ENCODE peak calls at places on chromosomes 16 and 17, in seven cellular contexts. S is heart right ventricle, F is lower lobe of right lung, L is adrenal gland, H is B cell, K is thoracic aorta, Y is fibroblast of lung. M is an unnamed sample.
A peak's percentile ranks its signal among the peaks of the same experiment; 100 is the strongest.

GRCh38 chr16:55232822-55233221 is 91.2 kb upstream of the IRX6 start:
- DNase-seq in S (no peak), F (no peak), L (no peak), H (no peak), K (no peak), Y (no peak), M (no peak)

GRCh38 chr17:19753049-19753444 is 4.9 kb upstream of the ALDH3A1 start:
- DNase-seq in S (peak; percentile 64), F (peak; percentile 86), L (peak; percentile 81), H (no peak), K (peak; percentile 62), Y (peak; percentile 55), M (peak; percentile 96)

GRCh38 chr17:76241776-76242175 is 1.5 kb upstream of the RNF157 start:
- DNase-seq in S (no peak), F (no peak), L (no peak), H (no peak), K (no peak), Y (no peak), M (no peak)

GRCh38 chr16:72832640-72833039 is 215.3 kb downstream of the ZFHX3 start:
- DNase-seq in S (peak; percentile 86), F (peak; percentile 82), L (peak; percentile 91), H (peak; percentile 67), K (no peak), Y (peak; percentile 73), M (no peak)

GRCh38 chr17:83106913-83107655 is 27.7 kb downstream of the METRNL start:
- DNase-seq in S (no peak), F (no peak), L (no peak), H (no peak), K (no peak), Y (peak; percentile 21), M (no peak)

GRCh38 chr17:64083571-64084085 is 46.3 kb downstream of the ERN1 start:
- DNase-seq in S (no peak), F (no peak), L (no peak), H (no peak), K (no peak), Y (no peak), M (no peak)

GRCh38 chr17:45826919-45827628 is 17.6 kb upstream of the SPPL2C start:
- DNase-seq in S (no peak), F (no peak), L (no peak), H (no peak), K (no peak), Y (no peak), M (no peak)

GRCh38 chr17:50095626-50096037 is 481 bp downstream of the PDK2 start:
- DNase-seq in S (no peak), F (no peak), L (no peak), H (no peak), K (no peak), Y (peak; percentile 28), M (no peak)

GRCh38 chr17:54117452-54117851 is 294.7 kb downstream of the KIF2B start:
- DNase-seq in S (no peak), F (no peak), L (no peak), H (no peak), K (no peak), Y (no peak), M (no peak)

GRCh38 chr17:44308320-44308818 is at the start of gene RUNDC3A:
- DNase-seq in S (peak; percentile 89), F (peak; percentile 85), L (peak; percentile 95), H (peak; percentile 75), K (peak; percentile 30), Y (peak; percentile 75), M (no peak)

GRCh38 chr17:5555254-5555653 is 29.1 kb downstream of the NLRP1 start:
- DNase-seq in S (no peak), F (no peak), L (no peak), H (no peak), K (no peak), Y (peak; percentile 33), M (no peak)

GRCh38 chr17:75891605-75892555 is 4.9 kb downstream of the TRIM65 start:
- DNase-seq in S (no peak), F (no peak), L (no peak), H (no peak), K (no peak), Y (no peak), M (no peak)

GRCh38 chr17:33137411-33137810 is 145.8 kb downstream of the SPACA3 start:
- DNase-seq in S (no peak), F (no peak), L (no peak), H (peak; percentile 32), K (no peak), Y (no peak), M (no peak)

GRCh38 chr16:66933776-66934137 is 445 bp downstream of the CIAO2B start:
- DNase-seq in S (no peak), F (no peak), L (no peak), H (peak; percentile 47), K (no peak), Y (no peak), M (no peak)

GRCh38 chr16:79601092-79601977 is 798 bp upstream of the MAF start:
- DNase-seq in S (peak; percentile 55), F (peak; percentile 65), L (peak; percentile 64), H (no peak), K (no peak), Y (peak; percentile 54), M (no peak)

GRCh38 chr17:46152423-46152822 is 40.8 kb downstream of the KANSL1 start:
- DNase-seq in S (no peak), F (no peak), L (no peak), H (no peak), K (no peak), Y (no peak), M (no peak)

GRCh38 chr17:57874434-57875108 is 24.7 kb upstream of the MRPS23 start:
- DNase-seq in S (peak; percentile 72), F (peak; percentile 65), L (peak; percentile 69), H (no peak), K (peak; percentile 72), Y (peak; percentile 91), M (no peak)

GRCh38 chr17:15951368-15952047 is 6.6 kb downstream of the ADORA2B start:
- DNase-seq in S (no peak), F (no peak), L (no peak), H (no peak), K (no peak), Y (no peak), M (no peak)

GRCh38 chr17:32019228-32019627 is 12.0 kb downstream of the LRRC37B start:
- DNase-seq in S (no peak), F (no peak), L (no peak), H (no peak), K (no peak), Y (no peak), M (no peak)

GRCh38 chr16:15055141-15056053 is 477 bp downstream of the NTAN1 start:
- DNase-seq in S (peak; percentile 69), F (peak; percentile 71), L (peak; percentile 63), H (peak; percentile 77), K (no peak), Y (peak; percentile 42), M (no peak)

GRCh38 chr17:48486557-48486956 is 44.3 kb downstream of the HOXB1 start:
- DNase-seq in S (no peak), F (no peak), L (no peak), H (no peak), K (no peak), Y (peak; percentile 97), M (no peak)
- TF ChIP-seq CTCF in S (no peak), F (no peak), L (no peak), H (no peak), K (no peak), Y (peak; percentile 54), M (no peak)

GRCh38 chr16:30656974-30657865 is 1.0 kb upstream of the FBRS start:
- DNase-seq in S (no peak), F (no peak), L (peak; percentile 27), H (no peak), K (no peak), Y (no peak), M (no peak)

GRCh38 chr16:30658731-30659506 is 688 bp downstream of the FBRS start:
- DNase-seq in S (peak; percentile 80), F (peak; percentile 84), L (peak; percentile 86), H (peak; percentile 96), K (peak; percentile 85), Y (peak; percentile 98), M (no peak)

GRCh38 chr16:30659507-30660423 is 1.5 kb downstream of the FBRS start:
- DNase-seq in S (peak; percentile 48), F (no peak), L (peak; percentile 54), H (peak; percentile 58), K (no peak), Y (peak; percentile 5), M (no peak)

GRCh38 chr16:30656388-30656787 is 1.8 kb upstream of the FBRS start:
- DNase-seq in S (no peak), F (no peak), L (no peak), H (no peak), K (no peak), Y (no peak), M (no peak)

GRCh38 chr16:30657866-30658730 is at the start of gene FBRS:
- DNase-seq in S (peak; percentile 100), F (peak; percentile 100), L (peak; percentile 100), H (peak; percentile 100), K (peak; percentile 100), Y (peak; percentile 100), M (peak; percentile 100)
- TF ChIP-seq CTCF in S (peak; percentile 98), F (peak; percentile 84), L (peak; percentile 52), H (peak; percentile 81), K (peak; percentile 66), Y (peak; percentile 48), M (peak; percentile 90)

DNA sequence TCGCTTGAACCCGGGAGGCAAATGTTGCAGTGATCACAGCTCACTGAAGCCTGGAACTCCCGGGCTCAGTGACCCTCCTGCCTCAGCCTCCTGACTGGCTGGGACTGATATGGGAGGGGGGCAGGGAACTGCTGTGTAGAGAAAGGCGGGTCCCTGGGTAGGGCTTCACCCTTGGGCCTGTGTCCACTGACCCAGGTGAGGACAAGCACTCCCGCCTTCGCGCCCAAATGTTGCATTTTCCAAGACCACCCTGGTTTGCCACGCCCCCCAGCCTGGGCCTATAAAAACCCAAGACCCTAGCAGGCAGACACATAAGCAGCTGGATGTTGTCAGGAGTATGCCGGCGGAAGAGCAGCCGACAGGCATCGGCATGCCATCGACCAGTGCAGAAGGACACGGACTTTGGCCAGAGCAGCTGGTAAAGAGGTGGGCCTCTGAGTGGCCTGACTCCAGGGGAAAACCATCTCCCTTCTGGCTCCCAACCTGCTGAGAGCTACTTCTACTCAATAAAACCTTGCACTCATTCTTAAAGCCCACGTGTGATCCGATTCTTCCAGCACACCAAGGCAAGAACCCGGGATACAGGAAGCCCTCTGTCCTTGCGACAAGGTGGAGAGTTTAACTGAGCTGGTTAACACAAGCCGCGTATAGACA is 19.1 kb downstream of the SMYD4 start:
- DNase-seq in S (no peak), F (peak; percentile 24), L (no peak), H (no peak), K (no peak), Y (no peak), M (no peak)
- TF ChIP-seq CTCF in S (no peak), F (no peak), L (no peak), H (no peak), K (no peak), Y (no peak), M (no peak)

DNA sequence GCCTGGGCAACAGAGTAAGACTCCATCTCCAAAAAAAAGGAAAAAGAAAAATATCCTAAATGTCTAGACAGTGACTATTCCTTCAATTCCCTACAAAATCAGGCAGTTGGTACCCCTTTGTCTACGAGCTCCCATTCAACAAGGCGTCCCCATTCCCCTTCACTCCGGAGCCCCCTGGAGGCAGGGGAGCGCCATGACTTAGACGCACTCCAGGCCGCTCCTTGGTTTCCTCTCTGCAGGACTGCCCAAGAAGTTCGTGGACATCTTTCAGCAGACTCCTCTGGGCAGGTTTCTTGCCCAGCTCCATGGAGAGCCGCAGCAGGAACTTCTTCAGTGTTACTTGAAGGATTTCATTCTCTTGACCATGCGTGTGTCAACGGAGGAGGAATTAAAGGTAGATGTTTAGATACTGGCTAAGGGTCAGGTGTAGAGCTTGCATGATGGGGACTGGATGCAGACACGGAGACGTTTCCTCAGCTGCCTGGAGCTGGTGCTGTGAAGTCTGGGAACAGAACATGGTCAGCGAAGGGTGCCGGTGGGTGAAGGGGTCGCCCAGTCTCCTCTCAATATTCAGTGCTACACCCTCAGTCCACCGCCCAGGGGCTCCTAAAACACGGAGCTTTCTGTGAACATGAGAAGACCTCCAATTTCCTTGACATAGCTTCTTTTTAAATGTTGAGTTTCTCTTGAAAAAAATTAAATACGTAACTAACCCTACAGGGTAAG is 53.3 kb upstream of the ENDOV start:
- DNase-seq in S (no peak), F (no peak), L (no peak), H (no peak), K (no peak), Y (peak; percentile 6), M (peak; percentile 47)
- TF ChIP-seq CTCF in S (peak; percentile 6), F (peak; percentile 21), L (peak; percentile 27), H (peak; percentile 32), K (peak; percentile 12), Y (peak; percentile 41), M (peak; percentile 60)